ENCODE peak calls at places on chromosomes 5 and 9, in five cellular contexts. L, X, B, Y and C are unnamed samples.

GRCh38 chr5:64690417-64691151 is at the start of gene SHISAL2B:
- DNase-seq in L (no peak), X (peak; percentile 50), B (no peak), Y (no peak), C (no peak)

GRCh38 chr5:16980983-16981382 is 44.9 kb upstream of the MYO10 start:
- DNase-seq in L (no peak), X (no peak), B (no peak), Y (no peak), C (no peak)

GRCh38 chr5:81212211-81212687 is 20.9 kb upstream of the CKMT2 start:
- DNase-seq in L (no peak), X (no peak), B (peak; percentile 64), Y (no peak), C (no peak)

GRCh38 chr5:97070234-97070633 is 72.2 kb downstream of the LIX1 start:
- DNase-seq in L (no peak), X (no peak), B (no peak), Y (no peak), C (no peak)

GRCh38 chr9:20512106-20512505 is 110.2 kb downstream of the MLLT3 start:
- DNase-seq in L (no peak), X (no peak), B (no peak), Y (no peak), C (no peak)

GRCh38 chr9:128786681-128787582 is at the start of gene TBC1D13:
- DNase-seq in L (peak; percentile 84), X (peak; percentile 87), B (peak; percentile 96), Y (peak; percentile 49), C (peak; percentile 90)

GRCh38 chr5:39772307-39772706 is 347.5 kb upstream of the DAB2 start:
- DNase-seq in L (no peak), X (no peak), B (no peak), Y (no peak), C (no peak)

GRCh38 chr5:175617447-175617846 is 40.4 kb upstream of the HRH2 start:
- DNase-seq in L (no peak), X (no peak), B (no peak), Y (no peak), C (no peak)

GRCh38 chr5:72543365-72543764 is 36.2 kb upstream of the ZNF366 start:
- DNase-seq in L (no peak), X (no peak), B (no peak), Y (no peak), C (no peak)

GRCh38 chr9:95495988-95496387 is 20.8 kb downstream of the PTCH1 start:
- DNase-seq in L (no peak), X (no peak), B (no peak), Y (peak; percentile 58), C (no peak)

GRCh38 chr9:37144762-37145161 is 24.4 kb downstream of the ZCCHC7 start:
- DNase-seq in L (no peak), X (peak; percentile 5), B (no peak), Y (no peak), C (no peak)

GRCh38 chr5:132747064-132747692 is at the start of gene CCNI2:
- DNase-seq in L (peak; percentile 42), X (peak; percentile 32), B (peak; percentile 75), Y (no peak), C (no peak)

GRCh38 chr5:151285683-151286082 is 17.9 kb downstream of the SLC36A3 start:
- DNase-seq in L (no peak), X (no peak), B (no peak), Y (no peak), C (no peak)

GRCh38 chr5:154900071-154900470 is 37.9 kb downstream of the GEMIN5 start:
- DNase-seq in L (no peak), X (no peak), B (no peak), Y (no peak), C (no peak)

GRCh38 chr5:139903450-139903804 is 107.8 kb downstream of the PSD2 start:
- DNase-seq in L (no peak), X (no peak), B (peak; percentile 37), Y (no peak), C (no peak)

GRCh38 chr9:72292874-72293607 is 72.0 kb downstream of the ZFAND5 start:
- DNase-seq in L (no peak), X (no peak), B (no peak), Y (no peak), C (no peak)

GRCh38 chr9:524008-524407 is 309.3 kb downstream of the DOCK8 start:
- DNase-seq in L (no peak), X (no peak), B (no peak), Y (no peak), C (no peak)

GRCh38 chr5:111532873-111533272 is 20.5 kb upstream of the STARD4 start:
- DNase-seq in L (no peak), X (no peak), B (no peak), Y (no peak), C (no peak)

GRCh38 chr5:76273491-76273890 is 129.6 kb upstream of the IQGAP2 start:
- DNase-seq in L (no peak), X (no peak), B (no peak), Y (no peak), C (no peak)

GRCh38 chr9:15249042-15249818 is 57.8 kb downstream of the TTC39B start:
- DNase-seq in L (no peak), X (peak; percentile 20), B (no peak), Y (no peak), C (no peak)

GRCh38 chr5:81825237-81825636 is 74.3 kb upstream of the SSBP2 start:
- DNase-seq in L (no peak), X (no peak), B (no peak), Y (no peak), C (peak; percentile 59)

GRCh38 chr9:89359018-89359417 is 40.7 kb downstream of the SECISBP2 start:
- DNase-seq in L (no peak), X (no peak), B (no peak), Y (no peak), C (no peak)

GRCh38 chr5:159990506-159990905 is 18.4 kb upstream of the TTC1 start:
- DNase-seq in L (no peak), X (no peak), B (no peak), Y (no peak), C (no peak)

GRCh38 chr5:67206381-67207328 is 10.1 kb upstream of the CD180 start:
- DNase-seq in L (peak; percentile 57), X (no peak), B (peak; percentile 69), Y (no peak), C (peak; percentile 72)

GRCh38 chr9:15642369-15642962 is 89.6 kb downstream of the CCDC171 start:
- DNase-seq in L (no peak), X (no peak), B (no peak), Y (no peak), C (no peak)

GRCh38 chr9:37197158-37198033 is 77.0 kb downstream of the ZCCHC7 start:
- DNase-seq in L (no peak), X (peak; percentile 21), B (no peak), Y (peak; percentile 71), C (no peak)

GRCh38 chr9:70668751-70669150 is 254.3 kb upstream of the KLF9 start:
- DNase-seq in L (no peak), X (no peak), B (no peak), Y (no peak), C (no peak)

GRCh38 chr9:34010979-34011378 is 37.7 kb downstream of the UBAP2 start:
- DNase-seq in L (no peak), X (no peak), B (no peak), Y (no peak), C (no peak)

GRCh38 chr5:168851902-168852321 is 272.7 kb upstream of the PANK3 start:
- DNase-seq in L (no peak), X (no peak), B (no peak), Y (no peak), C (peak; percentile 19)